ENCODE peak calls at places on chromosome 1, in eight cellular contexts. I is OCI-LY7, Z is IMR-90, F is adrenal gland, C is right atrium auricular region, Y is uterus, L is astrocyte, O is cardiac muscle cell. P is an unnamed sample. For H3K4me1 and H3K36me3, the result is how much of the 10 kb centered on the place peaks cover.

GRCh38 chr1:116947090-116947489 is 37.4 kb downstream of the PTGFRN start:
- DNase-seq in I (no peak), Z (no peak), F (no peak), C (no peak), Y (no peak), L (no peak), O (no peak), P (no peak)

GRCh38 chr1:214515544-214516433 is 35.6 kb downstream of the PTPN14 start:
- DNase-seq in I (no peak), Z (no peak), F (no peak), C (no peak), Y (no peak), L (no peak), O (no peak), P (no peak)

GRCh38 chr1:151875419-151876097 is 22.0 kb upstream of the THEM5 start:
- DNase-seq in I (no peak), Z (no peak), F (no peak), C (no peak), Y (no peak), L (no peak), O (no peak), P (no peak)

GRCh38 chr1:213065800-213066199 is 14.8 kb downstream of the RPS6KC1 start:
- DNase-seq in I (no peak), Z (no peak), F (no peak), C (no peak), Y (no peak), L (no peak), O (no peak), P (no peak)

GRCh38 chr1:42529724-42530161 is 66.7 kb downstream of the CCDC30 start:
- DNase-seq in I (no peak), Z (peak), F (peak), C (no peak), Y (no peak), L (peak), O (no peak), P (no peak)

GRCh38 chr1:228871314-228872061 is 136.2 kb downstream of the RHOU start:
- DNase-seq in I (no peak), Z (no peak), F (no peak), C (no peak), Y (no peak), L (no peak), O (no peak), P (peak)

GRCh38 chr1:26771643-26772321 is 16.0 kb upstream of the PIGV start:
- DNase-seq in I (no peak), Z (peak), F (peak), C (peak), Y (peak), L (peak), O (no peak), P (peak)

GRCh38 chr1:22641906-22642636 is 1.4 kb upstream of the C1QC start:
- DNase-seq in I (peak), Z (peak), F (peak), C (peak), Y (peak), L (peak), O (peak), P (peak)

GRCh38 chr1:15761729-15762128 is 3.1 kb downstream of the FBLIM1 start:
- DNase-seq in I (no peak), Z (no peak), F (no peak), C (no peak), Y (no peak), L (no peak), O (peak), P (no peak)

GRCh38 chr1:119768778-119769177 is at the start of gene HMGCS2:
- DNase-seq in I (no peak), Z (no peak), F (no peak), C (no peak), Y (no peak), L (no peak), O (no peak), P (peak)
- H3K4me1 ChIP-seq in I (under half), Z (under half), F (under half), C (under half), Y (under half), L (under half), O (under half), P (under half)

GRCh38 chr1:197224160-197224559 is 43.9 kb upstream of the CRB1 start:
- DNase-seq in I (no peak), Z (no peak), F (no peak), C (no peak), Y (no peak), L (no peak), O (no peak), P (no peak)
- TF ChIP-seq CTCF in I (peak), Z (peak), F (no peak), C (no peak), Y (no peak), L (no peak), O (peak), P (no peak)

GRCh38 chr1:198650506-198650905 is 11.7 kb downstream of the PTPRC start:
- DNase-seq in I (no peak), Z (no peak), F (no peak), C (no peak), Y (no peak), L (no peak), O (no peak), P (no peak)
- H3K36me3 ChIP-seq in I (half or more), Z (under half), F (under half), C (under half), Y (under half), L (under half), O (under half), P (under half)

GRCh38 chr1:14672030-14672429 is 73.5 kb downstream of the KAZN start:
- DNase-seq in I (peak), Z (no peak), F (no peak), C (no peak), Y (no peak), L (no peak), O (no peak), P (no peak)
- H3K4me1 ChIP-seq in I (half or more), Z (under half), F (under half), C (under half), Y (under half), L (under half), O (under half), P (under half)

GRCh38 chr1:226110249-226111108 is 48.0 kb downstream of the H3-3A start:
- DNase-seq in I (peak), Z (peak), F (peak), C (peak), Y (peak), L (peak), O (peak), P (peak)
- TF ChIP-seq CTCF in I (peak), Z (no peak), F (no peak), C (no peak), Y (no peak), L (no peak), O (no peak), P (no peak)

GRCh38 chr1:201328576-201328975 is 45.3 kb downstream of the PKP1 start:
- DNase-seq in I (no peak), Z (no peak), F (no peak), C (no peak), Y (no peak), L (no peak), O (peak), P (no peak)
- H3K36me3 ChIP-seq in I (under half), Z (under half), F (under half), C (under half), Y (under half), L (under half), O (under half), P (under half)

P was measured in colonic mucosa.